ENCODE peak calls at places on chromosomes 13 and 19, in seven cellular contexts. One of them, this sample, is unnamed.

GRCh38 chr19:18020212-18021067 is 12.5 kb downstream of the ARRDC2 start:
- DNase-seq in colonic mucosa: peak; percentile 69
- DNase-seq in GM23248: peak; percentile 80
- DNase-seq in CD4-positive, CD25-positive, alpha-beta regulatory T cell: no peak
- DNase-seq in body of pancreas: peak; percentile 86
- DNase-seq in CD4-positive, alpha-beta memory T cell: no peak
- DNase-seq in heart right ventricle: peak; percentile 87
- DNase-seq in this sample: peak; percentile 99

GRCh38 chr13:28867564-28867963 is 47.4 kb downstream of the MTUS2 start:
- DNase-seq in heart right ventricle: no peak
- DNase-seq in body of pancreas: no peak
- DNase-seq in colonic mucosa: no peak
- DNase-seq in GM23248: no peak
- DNase-seq in CD4-positive, alpha-beta memory T cell: no peak
- DNase-seq in CD4-positive, CD25-positive, alpha-beta regulatory T cell: no peak
- DNase-seq in this sample: no peak

GRCh38 chr19:58330458-58330857 is 3.7 kb downstream of the ZSCAN22 start:
- DNase-seq in heart right ventricle: no peak
- DNase-seq in GM23248: peak; percentile 90
- DNase-seq in colonic mucosa: no peak
- DNase-seq in body of pancreas: no peak
- DNase-seq in CD4-positive, alpha-beta memory T cell: no peak
- DNase-seq in CD4-positive, CD25-positive, alpha-beta regulatory T cell: no peak
- DNase-seq in this sample: no peak

GRCh38 chr13:48636550-48636949 is 17.2 kb upstream of the CYSLTR2 start:
- DNase-seq in GM23248: peak; percentile 11
- DNase-seq in CD4-positive, alpha-beta memory T cell: no peak
- DNase-seq in body of pancreas: no peak
- DNase-seq in colonic mucosa: no peak
- DNase-seq in CD4-positive, CD25-positive, alpha-beta regulatory T cell: no peak
- DNase-seq in heart right ventricle: no peak
- DNase-seq in this sample: no peak

GRCh38 chr19:35267818-35268545 is 780 bp upstream of the USF2 start:
- DNase-seq in colonic mucosa: peak; percentile 68
- DNase-seq in CD4-positive, alpha-beta memory T cell: peak; percentile 81
- DNase-seq in CD4-positive, CD25-positive, alpha-beta regulatory T cell: peak; percentile 80
- DNase-seq in heart right ventricle: peak; percentile 72
- DNase-seq in body of pancreas: peak; percentile 74
- DNase-seq in GM23248: peak; percentile 88
- DNase-seq in this sample: peak; percentile 83

GRCh38 chr13:106998664-106999063 is 430.7 kb upstream of the ARGLU1 start:
- DNase-seq in CD4-positive, CD25-positive, alpha-beta regulatory T cell: no peak
- DNase-seq in CD4-positive, alpha-beta memory T cell: no peak
- DNase-seq in body of pancreas: no peak
- DNase-seq in colonic mucosa: no peak
- DNase-seq in heart right ventricle: no peak
- DNase-seq in GM23248: no peak
- DNase-seq in this sample: no peak

GRCh38 chr19:4636151-4636717 is 3.1 kb upstream of the TNFAIP8L1 start:
- DNase-seq in heart right ventricle: peak; percentile 61
- DNase-seq in colonic mucosa: peak; percentile 65
- DNase-seq in CD4-positive, alpha-beta memory T cell: peak; percentile 71
- DNase-seq in CD4-positive, CD25-positive, alpha-beta regulatory T cell: peak; percentile 69
- DNase-seq in GM23248: peak; percentile 74
- DNase-seq in body of pancreas: peak; percentile 66
- DNase-seq in this sample: peak; percentile 71

GRCh38 chr19:35805518-35806102 is 7.0 kb downstream of the PRODH2 start:
- DNase-seq in GM23248: no peak
- DNase-seq in CD4-positive, CD25-positive, alpha-beta regulatory T cell: no peak
- DNase-seq in CD4-positive, alpha-beta memory T cell: no peak
- DNase-seq in body of pancreas: no peak
- DNase-seq in colonic mucosa: no peak
- DNase-seq in heart right ventricle: no peak
- DNase-seq in this sample: no peak

GRCh38 chr13:98295371-98295770 is 118.3 kb upstream of the RNF113B start:
- DNase-seq in CD4-positive, alpha-beta memory T cell: no peak
- DNase-seq in colonic mucosa: no peak
- DNase-seq in CD4-positive, CD25-positive, alpha-beta regulatory T cell: no peak
- DNase-seq in heart right ventricle: no peak
- DNase-seq in body of pancreas: no peak
- DNase-seq in GM23248: peak; percentile 55
- DNase-seq in this sample: no peak

GRCh38 chr19:57648336-57649003 is 15.5 kb downstream of the ZNF211 start:
- DNase-seq in colonic mucosa: no peak
- DNase-seq in heart right ventricle: no peak
- DNase-seq in CD4-positive, alpha-beta memory T cell: no peak
- DNase-seq in body of pancreas: no peak
- DNase-seq in GM23248: no peak
- DNase-seq in CD4-positive, CD25-positive, alpha-beta regulatory T cell: no peak
- DNase-seq in this sample: no peak

GRCh38 chr13:30364876-30365275 is 57.4 kb upstream of the UBE2L5 start:
- DNase-seq in heart right ventricle: peak; percentile 17
- DNase-seq in GM23248: peak; percentile 51
- DNase-seq in CD4-positive, alpha-beta memory T cell: no peak
- DNase-seq in CD4-positive, CD25-positive, alpha-beta regulatory T cell: no peak
- DNase-seq in body of pancreas: no peak
- DNase-seq in colonic mucosa: no peak
- DNase-seq in this sample: no peak

GRCh38 chr19:19329199-19329598 is 8.6 kb downstream of the MAU2 start:
- DNase-seq in CD4-positive, alpha-beta memory T cell: no peak
- DNase-seq in heart right ventricle: no peak
- DNase-seq in GM23248: no peak
- DNase-seq in colonic mucosa: no peak
- DNase-seq in body of pancreas: no peak
- DNase-seq in CD4-positive, CD25-positive, alpha-beta regulatory T cell: no peak
- DNase-seq in this sample: no peak

GRCh38 chr13:39417643-39418042 is 185.3 kb downstream of the LHFPL6 start:
- DNase-seq in heart right ventricle: no peak
- DNase-seq in CD4-positive, alpha-beta memory T cell: no peak
- DNase-seq in body of pancreas: no peak
- DNase-seq in CD4-positive, CD25-positive, alpha-beta regulatory T cell: no peak
- DNase-seq in GM23248: peak; percentile 63
- DNase-seq in colonic mucosa: no peak
- DNase-seq in this sample: no peak

GRCh38 chr13:20658451-20658850 is 45.0 kb upstream of the IL17D start:
- DNase-seq in colonic mucosa: no peak
- DNase-seq in body of pancreas: no peak
- DNase-seq in CD4-positive, alpha-beta memory T cell: no peak
- DNase-seq in heart right ventricle: no peak
- DNase-seq in CD4-positive, CD25-positive, alpha-beta regulatory T cell: no peak
- DNase-seq in GM23248: no peak
- DNase-seq in this sample: no peak

GRCh38 chr13:112186091-112186490 is 119.1 kb downstream of the SOX1 start:
- DNase-seq in CD4-positive, CD25-positive, alpha-beta regulatory T cell: no peak
- DNase-seq in heart right ventricle: no peak
- DNase-seq in GM23248: no peak
- DNase-seq in CD4-positive, alpha-beta memory T cell: no peak
- DNase-seq in body of pancreas: no peak
- DNase-seq in colonic mucosa: no peak
- DNase-seq in this sample: no peak

GRCh38 chr19:37979547-37980082 is 72.6 kb downstream of the SIPA1L3 start:
- DNase-seq in colonic mucosa: peak; percentile 42
- DNase-seq in body of pancreas: no peak
- DNase-seq in GM23248: no peak
- DNase-seq in CD4-positive, alpha-beta memory T cell: no peak
- DNase-seq in CD4-positive, CD25-positive, alpha-beta regulatory T cell: no peak
- DNase-seq in heart right ventricle: no peak
- DNase-seq in this sample: no peak
- H3K4me3 ChIP-seq in colonic mucosa: no peak overlapping the region
- H3K4me3 ChIP-seq in body of pancreas: no peak overlapping the region
- H3K4me3 ChIP-seq in GM23248: no peak overlapping the region
- H3K4me3 ChIP-seq in CD4-positive, alpha-beta memory T cell: no peak overlapping the region
- H3K4me3 ChIP-seq in CD4-positive, CD25-positive, alpha-beta regulatory T cell: no peak overlapping the region
- H3K4me3 ChIP-seq in heart right ventricle: no peak overlapping the region
- H3K4me3 ChIP-seq in this sample: no peak overlapping the region

GRCh38 chr19:3278294-3278693 is 53.8 kb downstream of the CELF5 start:
- DNase-seq in body of pancreas: no peak
- DNase-seq in CD4-positive, CD25-positive, alpha-beta regulatory T cell: no peak
- DNase-seq in CD4-positive, alpha-beta memory T cell: no peak
- DNase-seq in GM23248: no peak
- DNase-seq in heart right ventricle: no peak
- DNase-seq in colonic mucosa: no peak
- DNase-seq in this sample: no peak
- H3K27me3 ChIP-seq in body of pancreas: no peaks in the 10 kb centered on the region
- H3K27me3 ChIP-seq in CD4-positive, CD25-positive, alpha-beta regulatory T cell: no peaks in the 10 kb centered on the region
- H3K27me3 ChIP-seq in CD4-positive, alpha-beta memory T cell: no peaks in the 10 kb centered on the region
- H3K27me3 ChIP-seq in GM23248: peaks cover 15% of the 10 kb centered on the region
- H3K27me3 ChIP-seq in heart right ventricle: peaks cover 72% of the 10 kb centered on the region
- H3K27me3 ChIP-seq in colonic mucosa: peaks cover 4% of the 10 kb centered on the region
- H3K27me3 ChIP-seq in this sample: peaks cover 78% of the 10 kb centered on the region

DNA sequence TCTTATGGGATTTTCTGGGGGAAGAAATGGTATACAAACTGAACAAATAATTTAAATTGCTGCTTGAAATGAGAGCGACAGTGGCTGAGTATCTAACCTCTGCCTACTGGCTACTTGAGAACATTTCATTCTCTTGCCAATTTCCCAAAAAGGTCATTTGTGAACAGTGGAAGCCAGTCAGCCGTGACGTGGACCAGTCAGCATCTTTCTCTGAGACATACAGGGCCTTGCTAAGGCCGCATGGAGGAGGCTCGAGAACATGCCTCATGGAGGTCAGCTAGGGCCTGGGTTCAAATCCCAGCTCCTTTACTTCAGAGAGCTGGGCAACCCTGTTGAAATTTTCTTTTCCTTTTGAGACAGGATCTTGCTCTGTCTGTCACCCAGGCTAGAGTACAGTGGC is 20.3 kb downstream of the ZC3H4 start:
- DNase-seq in CD4-positive, alpha-beta memory T cell: no peak
- DNase-seq in GM23248: no peak
- DNase-seq in body of pancreas: no peak
- DNase-seq in CD4-positive, CD25-positive, alpha-beta regulatory T cell: no peak
- DNase-seq in colonic mucosa: no peak
- DNase-seq in heart right ventricle: no peak
- DNase-seq in this sample: no peak
- H3K4me3 ChIP-seq in CD4-positive, alpha-beta memory T cell: no peak overlapping the region
- H3K4me3 ChIP-seq in GM23248: no peak overlapping the region
- H3K4me3 ChIP-seq in body of pancreas: no peak overlapping the region
- H3K4me3 ChIP-seq in CD4-positive, CD25-positive, alpha-beta regulatory T cell: no peak overlapping the region
- H3K4me3 ChIP-seq in colonic mucosa: no peak overlapping the region
- H3K4me3 ChIP-seq in heart right ventricle: no peak overlapping the region
- H3K4me3 ChIP-seq in this sample: no peak overlapping the region

GRCh38 chr19:1472227-1473055 is 6.6 kb downstream of the C19orf25 start:
- DNase-seq in colonic mucosa: no peak
- DNase-seq in body of pancreas: no peak
- DNase-seq in CD4-positive, alpha-beta memory T cell: no peak
- DNase-seq in heart right ventricle: no peak
- DNase-seq in GM23248: no peak
- DNase-seq in CD4-positive, CD25-positive, alpha-beta regulatory T cell: no peak
- DNase-seq in this sample: peak; percentile 42
- H3K27me3 ChIP-seq in colonic mucosa: peaks cover 56% of the 10 kb centered on the region
- H3K27me3 ChIP-seq in body of pancreas: no peaks in the 10 kb centered on the region
- H3K27me3 ChIP-seq in CD4-positive, alpha-beta memory T cell: no peaks in the 10 kb centered on the region
- H3K27me3 ChIP-seq in heart right ventricle: peaks cover 63% of the 10 kb centered on the region
- H3K27me3 ChIP-seq in GM23248: no peaks in the 10 kb centered on the region
- H3K27me3 ChIP-seq in CD4-positive, CD25-positive, alpha-beta regulatory T cell: no peaks in the 10 kb centered on the region
- H3K27me3 ChIP-seq in this sample: no peaks in the 10 kb centered on the region

GRCh38 chr13:109152311-109152820 is 523.0 kb downstream of the MYO16 start:
- DNase-seq in body of pancreas: no peak
- DNase-seq in colonic mucosa: no peak
- DNase-seq in heart right ventricle: no peak
- DNase-seq in CD4-positive, CD25-positive, alpha-beta regulatory T cell: no peak
- DNase-seq in GM23248: no peak
- DNase-seq in CD4-positive, alpha-beta memory T cell: no peak
- DNase-seq in this sample: no peak
- H3K4me3 ChIP-seq in body of pancreas: no peak overlapping the region
- H3K4me3 ChIP-seq in colonic mucosa: no peak overlapping the region
- H3K4me3 ChIP-seq in heart right ventricle: no peak overlapping the region
- H3K4me3 ChIP-seq in CD4-positive, CD25-positive, alpha-beta regulatory T cell: no peak overlapping the region
- H3K4me3 ChIP-seq in GM23248: no peak overlapping the region
- H3K4me3 ChIP-seq in CD4-positive, alpha-beta memory T cell: no peak overlapping the region
- H3K4me3 ChIP-seq in this sample: no peak overlapping the region

GRCh38 chr19:45158503-45159026 is 2.2 kb downstream of the NKPD1 start:
- DNase-seq in GM23248: no peak
- DNase-seq in CD4-positive, alpha-beta memory T cell: no peak
- DNase-seq in CD4-positive, CD25-positive, alpha-beta regulatory T cell: no peak
- DNase-seq in body of pancreas: no peak
- DNase-seq in heart right ventricle: no peak
- DNase-seq in colonic mucosa: no peak
- DNase-seq in this sample: no peak
- H3K27me3 ChIP-seq in GM23248: no peaks in the 10 kb centered on the region
- H3K27me3 ChIP-seq in CD4-positive, alpha-beta memory T cell: peaks cover 3% of the 10 kb centered on the region
- H3K27me3 ChIP-seq in CD4-positive, CD25-positive, alpha-beta regulatory T cell: no peaks in the 10 kb centered on the region
- H3K27me3 ChIP-seq in body of pancreas: no peaks in the 10 kb centered on the region
- H3K27me3 ChIP-seq in heart right ventricle: peaks cover 66% of the 10 kb centered on the region
- H3K27me3 ChIP-seq in colonic mucosa: peaks cover 13% of the 10 kb centered on the region
- H3K27me3 ChIP-seq in this sample: peaks cover 31% of the 10 kb centered on the region

DNA sequence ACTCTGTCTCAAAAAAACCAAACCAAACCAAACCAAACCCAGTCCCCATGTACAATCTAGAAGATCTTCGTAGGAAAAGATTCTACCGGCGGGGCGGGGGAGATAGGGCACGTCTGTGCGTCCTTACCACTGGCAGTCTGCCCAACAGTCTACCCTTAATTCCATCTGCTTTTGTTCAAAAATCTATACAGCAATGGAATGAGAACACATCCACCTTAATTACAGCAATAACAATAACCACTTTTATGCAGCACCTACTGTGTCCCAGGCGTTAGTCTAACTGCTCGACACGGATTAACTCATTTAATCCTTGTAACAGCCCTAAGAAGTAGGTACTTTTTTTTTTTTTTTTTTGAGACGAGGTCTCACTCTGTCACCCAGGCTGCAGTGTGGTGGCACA is 2.5 kb upstream of the ATF5 start:
- DNase-seq in CD4-positive, alpha-beta memory T cell: no peak
- DNase-seq in GM23248: no peak
- DNase-seq in CD4-positive, CD25-positive, alpha-beta regulatory T cell: no peak
- DNase-seq in heart right ventricle: no peak
- DNase-seq in body of pancreas: no peak
- DNase-seq in colonic mucosa: no peak
- DNase-seq in this sample: no peak
- H3K4me3 ChIP-seq in CD4-positive, alpha-beta memory T cell: no peak overlapping the region
- H3K4me3 ChIP-seq in GM23248: no peak overlapping the region
- H3K4me3 ChIP-seq in CD4-positive, CD25-positive, alpha-beta regulatory T cell: no peak overlapping the region
- H3K4me3 ChIP-seq in heart right ventricle: no peak overlapping the region
- H3K4me3 ChIP-seq in body of pancreas: no peak overlapping the region
- H3K4me3 ChIP-seq in colonic mucosa: no peak overlapping the region
- H3K4me3 ChIP-seq in this sample: no peak overlapping the region

GRCh38 chr13:34174671-34175145 is 356.8 kb downstream of the RFC3 start:
- DNase-seq in GM23248: peak; percentile 50
- DNase-seq in heart right ventricle: no peak
- DNase-seq in colonic mucosa: no peak
- DNase-seq in body of pancreas: no peak
- DNase-seq in CD4-positive, alpha-beta memory T cell: no peak
- DNase-seq in CD4-positive, CD25-positive, alpha-beta regulatory T cell: no peak
- DNase-seq in this sample: no peak
- H3K27me3 ChIP-seq in GM23248: no peaks in the 10 kb centered on the region
- H3K27me3 ChIP-seq in heart right ventricle: no peaks in the 10 kb centered on the region
- H3K27me3 ChIP-seq in colonic mucosa: no peaks in the 10 kb centered on the region
- H3K27me3 ChIP-seq in body of pancreas: no peaks in the 10 kb centered on the region
- H3K27me3 ChIP-seq in CD4-positive, alpha-beta memory T cell: no peaks in the 10 kb centered on the region
- H3K27me3 ChIP-seq in CD4-positive, CD25-positive, alpha-beta regulatory T cell: no peaks in the 10 kb centered on the region
- H3K27me3 ChIP-seq in this sample: no peaks in the 10 kb centered on the region